ENCODE peak calls at places on chromosomes 4 and X, in eight cellular contexts. L is pons; X is NCI-H510A treated with DMSO at 0.1 percent for 48 hours; B is stimulated activated CD8-positive, alpha-beta memory T cell treated with anti-CD3 and anti-CD28 coated beads, Interleukin-12 subunit alpha, Interleukin-12 subunit beta, amount 100 ng/mL, for 4 hours; W is M059J; D is CD4-positive, alpha-beta T cell; V is ascending aorta; A is amygdala. Q is an unnamed sample.

GRCh38 chr4:173185832-173186545 is 17.4 kb downstream of the GALNT7 start:
- DNase-seq in L (no peak), X (peak; percentile 11), B (no peak), W (no peak), D (no peak), V (no peak), A (no peak), Q (no peak)

GRCh38 chr4:151417766-151418376 is 8.9 kb downstream of the FHIP1A start:
- DNase-seq in L (no peak), X (no peak), B (no peak), W (peak; percentile 62), D (no peak), V (no peak), A (no peak), Q (no peak)

GRCh38 chr4:2829321-2829932 is 14.2 kb upstream of the ADD1 start:
- DNase-seq in L (no peak), X (no peak), B (no peak), W (no peak), D (no peak), V (no peak), A (no peak), Q (no peak)

GRCh38 chr4:48130100-48130499 is 4.0 kb downstream of the TXK start:
- DNase-seq in L (no peak), X (no peak), B (no peak), W (no peak), D (no peak), V (no peak), A (no peak), Q (no peak)

GRCh38 chr4:174539571-174539970 is 17.3 kb upstream of the HPGD start:
- DNase-seq in L (peak; percentile 35), X (no peak), B (no peak), W (no peak), D (no peak), V (no peak), A (no peak), Q (no peak)

GRCh38 chrX:50770702-50771101 is 43.3 kb downstream of the SHROOM4 start:
- DNase-seq in L (no peak), X (no peak), B (no peak), W (peak; percentile 18), D (no peak), V (no peak), A (no peak), Q (peak; percentile 75)

GRCh38 chr4:185127021-185127925 is 15.8 kb upstream of the SLC25A4 start:
- DNase-seq in L (no peak), X (peak; percentile 39), B (no peak), W (no peak), D (no peak), V (no peak), A (no peak), Q (peak; percentile 83)

GRCh38 chrX:40176979-40177430 is 79.2 kb upstream of the BCOR start:
- DNase-seq in L (no peak), X (no peak), B (no peak), W (peak; percentile 43), D (no peak), V (no peak), A (no peak), Q (no peak)

GRCh38 chrX:101081257-101081656 is 2.6 kb downstream of the TMEM35A start:
- DNase-seq in L (no peak), X (no peak), B (no peak), W (no peak), D (no peak), V (no peak), A (no peak), Q (no peak)

GRCh38 chr4:144733566-144733965 is 87.6 kb downstream of the HHIP start:
- DNase-seq in L (no peak), X (no peak), B (no peak), W (no peak), D (no peak), V (no peak), A (no peak), Q (no peak)

Q was measured in left lung.